ENCODE peak calls at places on chromosome 3, in ten cellular contexts. One of them, this sample, is unnamed.
A peak's percentile ranks its signal among the peaks of the same experiment; 100 is the strongest.

GRCh38 chr3:130905551-130905950 is 11.7 kb downstream of the ATP2C1 start:
- DNase-seq in pancreas: no peak
- DNase-seq in progenitor cell of endocrine pancreas: no peak
- DNase-seq in stimulated activated naive CD8-positive, alpha-beta T cell treated with anti-CD3 and anti-CD28 coated beads, Interleukin-15, amount 100 ng/mL, for 72 hours: no peak
- DNase-seq in Right ventricle myocardium superior: no peak
- DNase-seq in naive thymus-derived CD8-positive, alpha-beta T cell: no peak
- DNase-seq in HuH-7.5: no peak
- DNase-seq in Daoy: no peak
- DNase-seq in activated gamma-delta T cell treated with Interleukin-2 at 50 U/mL for 16 hours: no peak
- DNase-seq in aorta: no peak
- DNase-seq in this sample: no peak

GRCh38 chr3:184716652-184717607 is 5.1 kb upstream of the MAGEF1 start:
- DNase-seq in activated gamma-delta T cell treated with Interleukin-2 at 50 U/mL for 16 hours: no peak
- DNase-seq in HuH-7.5: no peak
- DNase-seq in aorta: peak; percentile 74
- DNase-seq in pancreas: peak; percentile 11
- DNase-seq in Daoy: peak; percentile 54
- DNase-seq in stimulated activated naive CD8-positive, alpha-beta T cell treated with anti-CD3 and anti-CD28 coated beads, Interleukin-15, amount 100 ng/mL, for 72 hours: no peak
- DNase-seq in naive thymus-derived CD8-positive, alpha-beta T cell: no peak
- DNase-seq in progenitor cell of endocrine pancreas: no peak
- DNase-seq in Right ventricle myocardium superior: peak; percentile 44
- DNase-seq in this sample: no peak

GRCh38 chr3:23629181-23629893 is 176.4 kb upstream of the UBE2E1 start:
- DNase-seq in progenitor cell of endocrine pancreas: no peak
- DNase-seq in pancreas: peak; percentile 21
- DNase-seq in Daoy: peak; percentile 72
- DNase-seq in stimulated activated naive CD8-positive, alpha-beta T cell treated with anti-CD3 and anti-CD28 coated beads, Interleukin-15, amount 100 ng/mL, for 72 hours: no peak
- DNase-seq in aorta: no peak
- DNase-seq in Right ventricle myocardium superior: no peak
- DNase-seq in activated gamma-delta T cell treated with Interleukin-2 at 50 U/mL for 16 hours: no peak
- DNase-seq in HuH-7.5: no peak
- DNase-seq in naive thymus-derived CD8-positive, alpha-beta T cell: no peak
- DNase-seq in this sample: no peak

GRCh38 chr3:25229584-25229983 is 198.5 kb upstream of the RARB start:
- DNase-seq in pancreas: no peak
- DNase-seq in naive thymus-derived CD8-positive, alpha-beta T cell: no peak
- DNase-seq in HuH-7.5: no peak
- DNase-seq in activated gamma-delta T cell treated with Interleukin-2 at 50 U/mL for 16 hours: no peak
- DNase-seq in aorta: no peak
- DNase-seq in progenitor cell of endocrine pancreas: no peak
- DNase-seq in Right ventricle myocardium superior: no peak
- DNase-seq in Daoy: no peak
- DNase-seq in stimulated activated naive CD8-positive, alpha-beta T cell treated with anti-CD3 and anti-CD28 coated beads, Interleukin-15, amount 100 ng/mL, for 72 hours: no peak
- DNase-seq in this sample: no peak

GRCh38 chr3:44966795-44967278 is 9.1 kb downstream of the ZDHHC3 start:
- DNase-seq in Right ventricle myocardium superior: no peak
- DNase-seq in HuH-7.5: no peak
- DNase-seq in naive thymus-derived CD8-positive, alpha-beta T cell: no peak
- DNase-seq in Daoy: peak; percentile 7
- DNase-seq in stimulated activated naive CD8-positive, alpha-beta T cell treated with anti-CD3 and anti-CD28 coated beads, Interleukin-15, amount 100 ng/mL, for 72 hours: no peak
- DNase-seq in aorta: no peak
- DNase-seq in progenitor cell of endocrine pancreas: no peak
- DNase-seq in pancreas: no peak
- DNase-seq in activated gamma-delta T cell treated with Interleukin-2 at 50 U/mL for 16 hours: no peak
- DNase-seq in this sample: no peak

GRCh38 chr3:111539351-111540331 is 2.4 kb upstream of the CD96 start:
- DNase-seq in aorta: no peak
- DNase-seq in pancreas: peak; percentile 49
- DNase-seq in Daoy: peak; percentile 72
- DNase-seq in stimulated activated naive CD8-positive, alpha-beta T cell treated with anti-CD3 and anti-CD28 coated beads, Interleukin-15, amount 100 ng/mL, for 72 hours: peak; percentile 61
- DNase-seq in activated gamma-delta T cell treated with Interleukin-2 at 50 U/mL for 16 hours: peak; percentile 62
- DNase-seq in Right ventricle myocardium superior: peak; percentile 39
- DNase-seq in naive thymus-derived CD8-positive, alpha-beta T cell: peak; percentile 80
- DNase-seq in progenitor cell of endocrine pancreas: peak; percentile 60
- DNase-seq in HuH-7.5: peak; percentile 60
- DNase-seq in this sample: peak; percentile 58

GRCh38 chr3:41863024-41863423 is 98.9 kb downstream of the ULK4 start:
- DNase-seq in naive thymus-derived CD8-positive, alpha-beta T cell: no peak
- DNase-seq in pancreas: no peak
- DNase-seq in activated gamma-delta T cell treated with Interleukin-2 at 50 U/mL for 16 hours: no peak
- DNase-seq in progenitor cell of endocrine pancreas: no peak
- DNase-seq in stimulated activated naive CD8-positive, alpha-beta T cell treated with anti-CD3 and anti-CD28 coated beads, Interleukin-15, amount 100 ng/mL, for 72 hours: no peak
- DNase-seq in aorta: no peak
- DNase-seq in Right ventricle myocardium superior: no peak
- DNase-seq in HuH-7.5: no peak
- DNase-seq in Daoy: no peak
- DNase-seq in this sample: no peak

GRCh38 chr3:27594096-27594690 is 110.0 kb upstream of the SLC4A7 start:
- DNase-seq in Daoy: no peak
- DNase-seq in aorta: no peak
- DNase-seq in activated gamma-delta T cell treated with Interleukin-2 at 50 U/mL for 16 hours: no peak
- DNase-seq in stimulated activated naive CD8-positive, alpha-beta T cell treated with anti-CD3 and anti-CD28 coated beads, Interleukin-15, amount 100 ng/mL, for 72 hours: no peak
- DNase-seq in pancreas: no peak
- DNase-seq in progenitor cell of endocrine pancreas: no peak
- DNase-seq in Right ventricle myocardium superior: no peak
- DNase-seq in naive thymus-derived CD8-positive, alpha-beta T cell: no peak
- DNase-seq in HuH-7.5: no peak
- DNase-seq in this sample: no peak

GRCh38 chr3:188113761-188114160 is 40.2 kb upstream of the LPP start:
- DNase-seq in HuH-7.5: no peak
- DNase-seq in Daoy: no peak
- DNase-seq in pancreas: no peak
- DNase-seq in stimulated activated naive CD8-positive, alpha-beta T cell treated with anti-CD3 and anti-CD28 coated beads, Interleukin-15, amount 100 ng/mL, for 72 hours: no peak
- DNase-seq in progenitor cell of endocrine pancreas: no peak
- DNase-seq in naive thymus-derived CD8-positive, alpha-beta T cell: no peak
- DNase-seq in Right ventricle myocardium superior: no peak
- DNase-seq in aorta: no peak
- DNase-seq in activated gamma-delta T cell treated with Interleukin-2 at 50 U/mL for 16 hours: no peak
- DNase-seq in this sample: no peak

GRCh38 chr3:27633224-27633545 is 88.9 kb downstream of the EOMES start:
- DNase-seq in activated gamma-delta T cell treated with Interleukin-2 at 50 U/mL for 16 hours: peak; percentile 9
- DNase-seq in naive thymus-derived CD8-positive, alpha-beta T cell: no peak
- DNase-seq in Right ventricle myocardium superior: no peak
- DNase-seq in progenitor cell of endocrine pancreas: no peak
- DNase-seq in HuH-7.5: no peak
- DNase-seq in aorta: no peak
- DNase-seq in Daoy: peak; percentile 67
- DNase-seq in pancreas: peak; percentile 32
- DNase-seq in stimulated activated naive CD8-positive, alpha-beta T cell treated with anti-CD3 and anti-CD28 coated beads, Interleukin-15, amount 100 ng/mL, for 72 hours: no peak
- DNase-seq in this sample: no peak

GRCh38 chr3:61936344-61936937 is 375.1 kb downstream of the PTPRG start:
- DNase-seq in Right ventricle myocardium superior: no peak
- DNase-seq in progenitor cell of endocrine pancreas: no peak
- DNase-seq in pancreas: no peak
- DNase-seq in stimulated activated naive CD8-positive, alpha-beta T cell treated with anti-CD3 and anti-CD28 coated beads, Interleukin-15, amount 100 ng/mL, for 72 hours: peak; percentile 29
- DNase-seq in HuH-7.5: peak; percentile 41
- DNase-seq in Daoy: peak; percentile 18
- DNase-seq in activated gamma-delta T cell treated with Interleukin-2 at 50 U/mL for 16 hours: no peak
- DNase-seq in naive thymus-derived CD8-positive, alpha-beta T cell: no peak
- DNase-seq in aorta: no peak
- DNase-seq in this sample: peak; percentile 2

GRCh38 chr3:178947738-178948137 is 123.9 kb downstream of the ZMAT3 start:
- DNase-seq in aorta: no peak
- DNase-seq in naive thymus-derived CD8-positive, alpha-beta T cell: no peak
- DNase-seq in HuH-7.5: no peak
- DNase-seq in stimulated activated naive CD8-positive, alpha-beta T cell treated with anti-CD3 and anti-CD28 coated beads, Interleukin-15, amount 100 ng/mL, for 72 hours: no peak
- DNase-seq in activated gamma-delta T cell treated with Interleukin-2 at 50 U/mL for 16 hours: no peak
- DNase-seq in Right ventricle myocardium superior: no peak
- DNase-seq in Daoy: no peak
- DNase-seq in progenitor cell of endocrine pancreas: no peak
- DNase-seq in pancreas: no peak
- DNase-seq in this sample: no peak

GRCh38 chr3:69082805-69083204 is 1.9 kb upstream of the ARL6IP5 start:
- DNase-seq in Right ventricle myocardium superior: no peak
- DNase-seq in Daoy: peak; percentile 72
- DNase-seq in naive thymus-derived CD8-positive, alpha-beta T cell: peak; percentile 65
- DNase-seq in progenitor cell of endocrine pancreas: no peak
- DNase-seq in pancreas: peak; percentile 34
- DNase-seq in aorta: no peak
- DNase-seq in activated gamma-delta T cell treated with Interleukin-2 at 50 U/mL for 16 hours: peak; percentile 46
- DNase-seq in HuH-7.5: no peak
- DNase-seq in stimulated activated naive CD8-positive, alpha-beta T cell treated with anti-CD3 and anti-CD28 coated beads, Interleukin-15, amount 100 ng/mL, for 72 hours: peak; percentile 83
- DNase-seq in this sample: peak; percentile 45

GRCh38 chr3:54447427-54447826 is 325.1 kb downstream of the CACNA2D3 start:
- DNase-seq in Daoy: no peak
- DNase-seq in pancreas: no peak
- DNase-seq in activated gamma-delta T cell treated with Interleukin-2 at 50 U/mL for 16 hours: no peak
- DNase-seq in progenitor cell of endocrine pancreas: no peak
- DNase-seq in HuH-7.5: no peak
- DNase-seq in naive thymus-derived CD8-positive, alpha-beta T cell: no peak
- DNase-seq in Right ventricle myocardium superior: no peak
- DNase-seq in aorta: no peak
- DNase-seq in stimulated activated naive CD8-positive, alpha-beta T cell treated with anti-CD3 and anti-CD28 coated beads, Interleukin-15, amount 100 ng/mL, for 72 hours: no peak
- DNase-seq in this sample: no peak

GRCh38 chr3:62439978-62440377 is 66.6 kb upstream of the FEZF2 start:
- DNase-seq in stimulated activated naive CD8-positive, alpha-beta T cell treated with anti-CD3 and anti-CD28 coated beads, Interleukin-15, amount 100 ng/mL, for 72 hours: no peak
- DNase-seq in Daoy: no peak
- DNase-seq in progenitor cell of endocrine pancreas: no peak
- DNase-seq in pancreas: no peak
- DNase-seq in activated gamma-delta T cell treated with Interleukin-2 at 50 U/mL for 16 hours: no peak
- DNase-seq in naive thymus-derived CD8-positive, alpha-beta T cell: no peak
- DNase-seq in aorta: no peak
- DNase-seq in HuH-7.5: no peak
- DNase-seq in Right ventricle myocardium superior: no peak
- DNase-seq in this sample: no peak

GRCh38 chr3:8503461-8503860 is 1.8 kb downstream of the LMCD1 start:
- DNase-seq in aorta: no peak
- DNase-seq in progenitor cell of endocrine pancreas: no peak
- DNase-seq in activated gamma-delta T cell treated with Interleukin-2 at 50 U/mL for 16 hours: no peak
- DNase-seq in naive thymus-derived CD8-positive, alpha-beta T cell: no peak
- DNase-seq in pancreas: no peak
- DNase-seq in Right ventricle myocardium superior: no peak
- DNase-seq in Daoy: peak; percentile 37
- DNase-seq in stimulated activated naive CD8-positive, alpha-beta T cell treated with anti-CD3 and anti-CD28 coated beads, Interleukin-15, amount 100 ng/mL, for 72 hours: no peak
- DNase-seq in HuH-7.5: no peak
- DNase-seq in this sample: no peak

GRCh38 chr3:86965180-86965579 is 25.8 kb downstream of the VGLL3 start:
- DNase-seq in Right ventricle myocardium superior: no peak
- DNase-seq in pancreas: no peak
- DNase-seq in stimulated activated naive CD8-positive, alpha-beta T cell treated with anti-CD3 and anti-CD28 coated beads, Interleukin-15, amount 100 ng/mL, for 72 hours: no peak
- DNase-seq in activated gamma-delta T cell treated with Interleukin-2 at 50 U/mL for 16 hours: no peak
- DNase-seq in aorta: no peak
- DNase-seq in HuH-7.5: no peak
- DNase-seq in Daoy: no peak
- DNase-seq in progenitor cell of endocrine pancreas: no peak
- DNase-seq in naive thymus-derived CD8-positive, alpha-beta T cell: no peak
- DNase-seq in this sample: no peak

GRCh38 chr3:129176051-129176450 is 7.6 kb downstream of the CNBP start:
- DNase-seq in Right ventricle myocardium superior: no peak
- DNase-seq in HuH-7.5: no peak
- DNase-seq in naive thymus-derived CD8-positive, alpha-beta T cell: no peak
- DNase-seq in stimulated activated naive CD8-positive, alpha-beta T cell treated with anti-CD3 and anti-CD28 coated beads, Interleukin-15, amount 100 ng/mL, for 72 hours: no peak
- DNase-seq in activated gamma-delta T cell treated with Interleukin-2 at 50 U/mL for 16 hours: no peak
- DNase-seq in Daoy: no peak
- DNase-seq in pancreas: no peak
- DNase-seq in progenitor cell of endocrine pancreas: no peak
- DNase-seq in aorta: no peak
- DNase-seq in this sample: no peak

GRCh38 chr3:123833398-123833785 is 50.7 kb downstream of the MYLK start:
- DNase-seq in activated gamma-delta T cell treated with Interleukin-2 at 50 U/mL for 16 hours: no peak
- DNase-seq in progenitor cell of endocrine pancreas: no peak
- DNase-seq in aorta: no peak
- DNase-seq in stimulated activated naive CD8-positive, alpha-beta T cell treated with anti-CD3 and anti-CD28 coated beads, Interleukin-15, amount 100 ng/mL, for 72 hours: no peak
- DNase-seq in Daoy: no peak
- DNase-seq in HuH-7.5: no peak
- DNase-seq in Right ventricle myocardium superior: no peak
- DNase-seq in naive thymus-derived CD8-positive, alpha-beta T cell: no peak
- DNase-seq in pancreas: no peak
- DNase-seq in this sample: no peak